ENCODE peak calls at places on chromosomes 11 and 22, in four cellular contexts. One of them, this sample, is unnamed.

GRCh38 chr11:96259053-96259837 is 83.8 kb downstream of the MAML2 start:
- DNase-seq in CD8-positive, alpha-beta T cell: no peak
- DNase-seq in right cardiac atrium: no peak
- DNase-seq in heart right ventricle: no peak
- DNase-seq in this sample: peak; percentile 32

GRCh38 chr22:36180038-36180880 is 19.7 kb upstream of the APOL3 start:
- DNase-seq in right cardiac atrium: peak; percentile 92
- DNase-seq in CD8-positive, alpha-beta T cell: peak; percentile 93
- DNase-seq in heart right ventricle: peak; percentile 87
- DNase-seq in this sample: peak; percentile 73

GRCh38 chr11:60951909-60952741 is at the start of gene SLC15A3:
- DNase-seq in CD8-positive, alpha-beta T cell: peak; percentile 67
- DNase-seq in heart right ventricle: peak; percentile 59
- DNase-seq in right cardiac atrium: peak; percentile 85
- DNase-seq in this sample: peak; percentile 86

GRCh38 chr11:101723371-101723770 is 139.6 kb upstream of the TRPC6 start:
- DNase-seq in heart right ventricle: no peak
- DNase-seq in right cardiac atrium: no peak
- DNase-seq in CD8-positive, alpha-beta T cell: no peak
- DNase-seq in this sample: no peak

GRCh38 chr22:49949914-49950292 is 10.7 kb upstream of the PIM3 start:
- DNase-seq in right cardiac atrium: no peak
- DNase-seq in CD8-positive, alpha-beta T cell: no peak
- DNase-seq in heart right ventricle: no peak
- DNase-seq in this sample: no peak

GRCh38 chr11:18056561-18057181 is 10.6 kb upstream of the TPH1 start:
- DNase-seq in right cardiac atrium: no peak
- DNase-seq in heart right ventricle: no peak
- DNase-seq in CD8-positive, alpha-beta T cell: no peak
- DNase-seq in this sample: no peak

GRCh38 chr11:3796796-3797328 is 492 bp downstream of the NUP98 start:
- DNase-seq in CD8-positive, alpha-beta T cell: no peak
- DNase-seq in heart right ventricle: no peak
- DNase-seq in right cardiac atrium: no peak
- DNase-seq in this sample: no peak

GRCh38 chr11:73931039-73931645 is 19.7 kb upstream of the DNAJB13 start:
- DNase-seq in heart right ventricle: no peak
- DNase-seq in right cardiac atrium: no peak
- DNase-seq in CD8-positive, alpha-beta T cell: no peak
- DNase-seq in this sample: peak; percentile 74

GRCh38 chr11:127003260-127003981 is 2.9 kb upstream of the KIRREL3 start:
- DNase-seq in heart right ventricle: no peak
- DNase-seq in CD8-positive, alpha-beta T cell: no peak
- DNase-seq in right cardiac atrium: peak; percentile 70
- DNase-seq in this sample: no peak

GRCh38 chr22:20208713-20209310 is 58.0 kb upstream of the CCDC188 start:
- DNase-seq in CD8-positive, alpha-beta T cell: no peak
- DNase-seq in heart right ventricle: no peak
- DNase-seq in right cardiac atrium: no peak
- DNase-seq in this sample: no peak

GRCh38 chr11:312092-312816 is 1.6 kb upstream of the IFITM1 start:
- DNase-seq in heart right ventricle: peak; percentile 17
- DNase-seq in CD8-positive, alpha-beta T cell: peak; percentile 57
- DNase-seq in right cardiac atrium: peak; percentile 60
- DNase-seq in this sample: no peak

GRCh38 chr11:118921121-118921928 is 4.4 kb downstream of the BCL9L start:
- DNase-seq in heart right ventricle: no peak
- DNase-seq in right cardiac atrium: peak; percentile 86
- DNase-seq in CD8-positive, alpha-beta T cell: no peak
- DNase-seq in this sample: no peak

GRCh38 chr11:120305286-120305685 is 19.8 kb upstream of the TLCD5 start:
- DNase-seq in heart right ventricle: no peak
- DNase-seq in right cardiac atrium: no peak
- DNase-seq in CD8-positive, alpha-beta T cell: no peak
- DNase-seq in this sample: no peak

GRCh38 chr11:9386086-9386485 is 1.6 kb downstream of the IPO7 start:
- DNase-seq in heart right ventricle: no peak
- DNase-seq in right cardiac atrium: no peak
- DNase-seq in CD8-positive, alpha-beta T cell: no peak
- DNase-seq in this sample: no peak

GRCh38 chr11:9385288-9385902 is 943 bp downstream of the IPO7 start:
- DNase-seq in right cardiac atrium: no peak
- DNase-seq in CD8-positive, alpha-beta T cell: no peak
- DNase-seq in heart right ventricle: no peak
- DNase-seq in this sample: peak; percentile 40

GRCh38 chr11:9384535-9385287 is at the start of gene IPO7:
- DNase-seq in right cardiac atrium: peak; percentile 96
- DNase-seq in heart right ventricle: peak; percentile 89
- DNase-seq in CD8-positive, alpha-beta T cell: peak; percentile 87
- DNase-seq in this sample: peak; percentile 94

DNA sequence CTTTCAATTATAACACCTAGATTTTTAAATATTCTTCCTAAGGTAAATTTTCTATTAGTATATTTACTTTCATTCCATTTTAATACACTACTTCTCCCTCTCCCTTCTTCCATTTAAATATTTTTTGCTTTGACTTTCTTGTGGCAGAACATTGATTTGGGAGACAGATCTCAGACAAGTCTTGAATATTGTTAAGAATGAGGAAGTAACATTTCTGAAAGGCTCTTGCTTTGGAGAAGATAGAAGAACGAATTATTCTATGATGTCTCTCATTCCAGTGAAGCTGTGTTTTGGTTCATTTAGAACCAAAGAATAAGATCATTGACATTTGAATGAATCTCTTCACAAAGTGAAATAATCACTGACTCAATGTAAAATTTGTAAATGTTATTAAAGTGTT is 2.4 kb downstream of the IPO7 start:
- DNase-seq in right cardiac atrium: no peak
- DNase-seq in heart right ventricle: no peak
- DNase-seq in CD8-positive, alpha-beta T cell: no peak
- DNase-seq in this sample: no peak
- H3K4me3 ChIP-seq in right cardiac atrium: no peak overlapping the region
- H3K4me3 ChIP-seq in heart right ventricle: no peak overlapping the region
- H3K4me3 ChIP-seq in CD8-positive, alpha-beta T cell: no peak overlapping the region
- H3K4me3 ChIP-seq in this sample: peak overlapping the region; percentile 97

GRCh38 chr22:18113680-18114394 is 3.2 kb downstream of the TUBA8 start:
- DNase-seq in CD8-positive, alpha-beta T cell: no peak
- DNase-seq in heart right ventricle: no peak
- DNase-seq in right cardiac atrium: no peak
- DNase-seq in this sample: no peak
- H3K4me3 ChIP-seq in CD8-positive, alpha-beta T cell: no peak overlapping the region
- H3K4me3 ChIP-seq in heart right ventricle: no peak overlapping the region
- H3K4me3 ChIP-seq in right cardiac atrium: no peak overlapping the region
- H3K4me3 ChIP-seq in this sample: no peak overlapping the region

GRCh38 chr22:46773074-46773473 is 10.6 kb downstream of the TBC1D22A start:
- DNase-seq in heart right ventricle: no peak
- DNase-seq in right cardiac atrium: no peak
- DNase-seq in CD8-positive, alpha-beta T cell: no peak
- DNase-seq in this sample: peak; percentile 30

GRCh38 chr22:46769191-46769675 is 6.8 kb downstream of the TBC1D22A start:
- DNase-seq in right cardiac atrium: peak; percentile 71
- DNase-seq in heart right ventricle: no peak
- DNase-seq in CD8-positive, alpha-beta T cell: no peak
- DNase-seq in this sample: peak; percentile 70

GRCh38 chr22:46769706-46770105 is 7.3 kb downstream of the TBC1D22A start:
- DNase-seq in CD8-positive, alpha-beta T cell: no peak
- DNase-seq in heart right ventricle: no peak
- DNase-seq in right cardiac atrium: peak; percentile 49
- DNase-seq in this sample: no peak

GRCh38 chr22:46770151-46770641 is 7.7 kb downstream of the TBC1D22A start:
- DNase-seq in right cardiac atrium: peak; percentile 52
- DNase-seq in heart right ventricle: no peak
- DNase-seq in CD8-positive, alpha-beta T cell: no peak
- DNase-seq in this sample: no peak

DNA sequence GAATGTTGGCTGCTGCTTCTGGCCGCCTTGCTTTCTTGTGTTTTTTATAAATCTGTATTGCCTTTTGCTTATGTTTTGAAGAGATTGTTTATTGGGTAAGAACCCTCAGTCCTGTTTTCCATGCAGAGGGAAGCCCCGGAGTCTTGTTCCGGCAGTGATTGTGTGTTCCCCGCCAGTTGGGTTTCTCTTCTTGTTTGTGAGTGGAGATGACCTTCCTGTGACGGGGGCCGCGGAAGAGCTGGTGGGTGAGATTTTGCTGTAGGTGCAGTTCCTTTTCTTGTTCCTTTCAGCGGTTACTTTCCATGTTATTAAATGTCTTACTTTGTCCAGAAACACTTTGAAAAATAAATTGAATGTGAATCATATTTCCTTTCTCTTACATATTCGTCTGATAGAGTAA is 8.3 kb downstream of the TBC1D22A start:
- DNase-seq in CD8-positive, alpha-beta T cell: no peak
- DNase-seq in right cardiac atrium: peak; percentile 78
- DNase-seq in heart right ventricle: no peak
- DNase-seq in this sample: peak; percentile 29
- H3K4me3 ChIP-seq in CD8-positive, alpha-beta T cell: no peak overlapping the region
- H3K4me3 ChIP-seq in right cardiac atrium: no peak overlapping the region
- H3K4me3 ChIP-seq in heart right ventricle: no peak overlapping the region
- H3K4me3 ChIP-seq in this sample: peak overlapping the region; percentile 37

DNA sequence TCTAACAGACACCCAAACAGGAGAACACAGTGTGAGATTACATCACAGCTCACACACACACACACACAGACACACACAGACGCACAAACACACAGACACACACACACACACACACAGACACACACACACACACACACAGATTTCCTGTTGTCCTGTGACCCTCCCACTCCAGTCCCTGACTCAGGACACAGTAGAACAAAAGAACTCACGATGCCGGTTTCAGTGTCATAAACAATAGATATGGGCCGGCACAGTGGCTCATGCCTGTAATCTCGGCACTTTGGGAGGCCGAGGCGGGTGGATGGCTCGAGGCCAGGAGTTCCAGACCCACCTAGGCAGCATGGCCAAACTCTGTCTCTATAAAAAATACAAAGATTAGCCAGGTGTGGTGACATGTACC is 13.8 kb upstream of the KAT5 start:
- DNase-seq in CD8-positive, alpha-beta T cell: no peak
- DNase-seq in heart right ventricle: no peak
- DNase-seq in right cardiac atrium: no peak
- DNase-seq in this sample: no peak
- H3K4me3 ChIP-seq in CD8-positive, alpha-beta T cell: no peak overlapping the region
- H3K4me3 ChIP-seq in heart right ventricle: no peak overlapping the region
- H3K4me3 ChIP-seq in right cardiac atrium: no peak overlapping the region
- H3K4me3 ChIP-seq in this sample: no peak overlapping the region

DNA sequence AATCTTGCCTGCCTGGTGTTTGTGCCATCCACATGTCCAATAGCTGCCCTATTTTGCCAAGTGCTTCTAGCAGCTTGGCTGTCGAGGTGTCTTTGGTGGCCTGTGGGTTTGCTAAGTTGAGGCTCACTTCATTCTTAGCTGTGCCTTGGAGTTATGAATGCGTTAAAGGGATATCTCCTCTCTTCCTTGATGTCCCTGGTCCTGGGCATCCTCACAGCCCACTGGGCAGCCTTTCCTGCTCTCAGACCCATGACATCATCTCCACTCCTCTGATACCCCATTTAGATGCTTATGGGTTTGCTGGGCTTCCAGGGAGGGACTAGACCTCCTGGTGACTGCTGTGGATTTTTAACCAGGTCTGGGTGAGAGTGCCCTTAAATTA is 1.3 kb downstream of the LDLRAD3 start:
- DNase-seq in right cardiac atrium: no peak
- DNase-seq in CD8-positive, alpha-beta T cell: no peak
- DNase-seq in heart right ventricle: no peak
- DNase-seq in this sample: no peak
- H3K4me3 ChIP-seq in right cardiac atrium: no peak overlapping the region
- H3K4me3 ChIP-seq in CD8-positive, alpha-beta T cell: no peak overlapping the region
- H3K4me3 ChIP-seq in heart right ventricle: no peak overlapping the region
- H3K4me3 ChIP-seq in this sample: no peak overlapping the region

DNA sequence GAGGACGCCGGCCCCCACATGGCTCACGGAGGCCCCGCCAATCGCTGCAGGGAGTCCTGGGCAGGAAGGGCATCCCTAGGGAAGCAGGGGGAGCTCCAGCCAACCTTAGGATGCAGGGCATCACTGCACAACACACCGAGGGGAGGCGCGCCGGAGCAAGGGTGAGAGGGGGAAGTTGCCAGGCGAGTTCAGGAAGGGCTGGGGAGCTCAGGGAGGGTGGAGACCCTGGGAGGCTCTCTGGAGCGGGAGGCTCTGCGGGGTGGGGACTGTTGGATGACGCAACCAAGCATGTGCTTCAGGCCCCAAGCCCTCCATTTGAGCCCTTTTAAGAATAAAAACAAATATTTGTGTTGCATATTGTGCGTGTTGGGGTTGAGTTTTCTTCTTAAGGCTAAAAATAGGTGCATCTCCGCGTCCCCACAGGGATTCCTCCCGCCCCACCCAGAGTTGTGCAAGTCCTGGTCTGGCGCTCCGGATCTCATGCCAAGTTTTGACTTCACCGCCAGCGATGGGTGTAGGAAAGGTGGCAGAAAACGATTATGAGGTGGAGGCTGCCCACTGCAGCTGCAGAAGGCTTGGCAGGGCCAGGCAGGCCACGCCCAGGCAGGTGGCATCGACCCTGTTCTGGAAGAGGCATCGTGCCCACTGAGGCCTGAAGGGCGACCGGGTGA is 65.2 kb downstream of the WNT7B start:
- DNase-seq in right cardiac atrium: peak; percentile 79
- DNase-seq in heart right ventricle: peak; percentile 65
- DNase-seq in CD8-positive, alpha-beta T cell: no peak
- DNase-seq in this sample: no peak
- H3K4me3 ChIP-seq in right cardiac atrium: no peak overlapping the region
- H3K4me3 ChIP-seq in heart right ventricle: no peak overlapping the region
- H3K4me3 ChIP-seq in CD8-positive, alpha-beta T cell: no peak overlapping the region
- H3K4me3 ChIP-seq in this sample: no peak overlapping the region

GRCh38 chr11:7512525-7513209 is 1.1 kb upstream of the PPFIBP2 start:
- DNase-seq in heart right ventricle: peak; percentile 82
- DNase-seq in right cardiac atrium: peak; percentile 94
- DNase-seq in CD8-positive, alpha-beta T cell: peak; percentile 55
- DNase-seq in this sample: peak; percentile 91
- H3K4me3 ChIP-seq in heart right ventricle: peak overlapping the region; percentile 84
- H3K4me3 ChIP-seq in right cardiac atrium: peak overlapping the region; percentile 71
- H3K4me3 ChIP-seq in CD8-positive, alpha-beta T cell: peak overlapping the region; percentile 93
- H3K4me3 ChIP-seq in this sample: peak overlapping the region; percentile 97

GRCh38 chr11:123190504-123190903 is 4.5 kb downstream of the CLMP start:
- DNase-seq in heart right ventricle: no peak
- DNase-seq in CD8-positive, alpha-beta T cell: no peak
- DNase-seq in right cardiac atrium: no peak
- DNase-seq in this sample: no peak
- H3K4me3 ChIP-seq in heart right ventricle: no peak overlapping the region
- H3K4me3 ChIP-seq in CD8-positive, alpha-beta T cell: no peak overlapping the region
- H3K4me3 ChIP-seq in right cardiac atrium: no peak overlapping the region
- H3K4me3 ChIP-seq in this sample: no peak overlapping the region

DNA sequence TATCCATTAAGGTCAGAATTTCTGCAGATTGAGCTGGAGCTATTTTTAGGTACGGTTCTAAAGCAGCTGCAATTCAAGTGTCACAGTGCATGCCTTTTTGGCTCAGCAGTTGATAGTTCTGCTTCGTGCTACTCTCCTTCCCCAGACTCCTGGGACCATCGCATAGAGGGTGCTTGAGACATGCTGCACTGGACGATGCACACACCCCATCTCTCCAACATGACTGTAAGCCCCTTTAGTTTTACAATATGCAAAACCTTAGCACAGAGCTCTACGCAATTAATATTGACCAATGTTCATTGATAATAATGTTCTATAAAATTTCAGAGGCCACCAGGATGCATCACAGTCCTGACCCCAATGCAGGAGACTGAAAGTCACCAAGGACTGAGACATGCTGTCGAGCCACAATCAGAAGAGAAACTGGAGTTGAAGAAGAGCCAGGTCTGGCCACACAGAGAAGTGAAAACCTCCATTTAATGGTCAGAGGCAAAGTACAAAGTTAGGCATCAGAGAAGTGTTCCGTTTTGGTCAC is 120.9 kb upstream of the ZC3H12C start:
- DNase-seq in heart right ventricle: no peak
- DNase-seq in CD8-positive, alpha-beta T cell: no peak
- DNase-seq in right cardiac atrium: no peak
- DNase-seq in this sample: peak; percentile 80
- H3K4me3 ChIP-seq in heart right ventricle: no peak overlapping the region
- H3K4me3 ChIP-seq in CD8-positive, alpha-beta T cell: no peak overlapping the region
- H3K4me3 ChIP-seq in right cardiac atrium: no peak overlapping the region
- H3K4me3 ChIP-seq in this sample: peak overlapping the region; percentile 34

This sample was measured in OCI-LY7.